ENCODE peak calls at places on chromosomes 4 and X, in four cellular contexts. E is WTC11, Y is HepG2, V is K562. D is an unnamed sample.

GRCh38 chr4:15150636-15151432 is 148.6 kb downstream of the CPEB2 start:
- DNase-seq in E (no peak), Y (no peak), V (peak), D (no peak)

GRCh38 chr4:112361181-112361791 is 64.1 kb downstream of the ALPK1 start:
- DNase-seq in E (peak), Y (peak), V (peak), D (no peak)

GRCh38 chr4:15182600-15183222 is 180.4 kb downstream of the CPEB2 start:
- DNase-seq in E (no peak), Y (no peak), V (no peak), D (no peak)

GRCh38 chr4:98572697-98573096 is 85.7 kb downstream of the TSPAN5 start:
- DNase-seq in E (no peak), Y (no peak), V (no peak), D (no peak)

GRCh38 chrX:47854474-47854873 is 17.8 kb downstream of the ZNF81 start:
- DNase-seq in E (peak), Y (no peak), V (peak), D (no peak)

GRCh38 chr4:55545133-55545532 is 1.6 kb downstream of the CLOCK start:
- DNase-seq in E (no peak), Y (peak), V (peak), D (no peak)

GRCh38 chrX:143429021-143429570 is 88.2 kb downstream of the SPANXN3 start:
- DNase-seq in E (no peak), Y (no peak), V (no peak), D (no peak)

GRCh38 chr4:85029453-85029852 is 63.0 kb upstream of the WDFY3 start:
- DNase-seq in E (no peak), Y (no peak), V (no peak), D (no peak)

GRCh38 chrX:150063673-150064072 is 125.4 kb upstream of the EOLA2 start:
- DNase-seq in E (no peak), Y (no peak), V (no peak), D (no peak)

GRCh38 chr4:119321921-119322687 is at the start of gene FABP2:
- DNase-seq in E (no peak), Y (no peak), V (no peak), D (no peak)

GRCh38 chr4:185825737-185826136 is 13.7 kb upstream of the SORBS2 start:
- DNase-seq in E (no peak), Y (no peak), V (no peak), D (no peak)

GRCh38 chr4:137545461-137545861 is 13.2 kb upstream of the PCDH18 start:
- DNase-seq in E (no peak), Y (no peak), V (no peak), D (no peak)

GRCh38 chrX:56057325-56057724 is 174.8 kb upstream of the KLF8 start:
- DNase-seq in E (no peak), Y (no peak), V (no peak), D (no peak)

GRCh38 chrX:1244164-1245076 is 24.2 kb upstream of the CSF2RA start:
- DNase-seq in E (peak), Y (no peak), V (peak), D (peak)

GRCh38 chrX:119190736-119191282 is 45.3 kb upstream of the PGRMC1 start:
- DNase-seq in E (no peak), Y (no peak), V (no peak), D (peak)

GRCh38 chr4:169160825-169161224 is 109.9 kb downstream of the SH3RF1 start:
- DNase-seq in E (no peak), Y (no peak), V (no peak), D (no peak)

GRCh38 chr4:72365981-72366380 is 203.0 kb downstream of the ADAMTS3 start:
- DNase-seq in E (no peak), Y (no peak), V (no peak), D (no peak)

GRCh38 chr4:98646422-98646821 is 12.0 kb downstream of the TSPAN5 start:
- DNase-seq in E (no peak), Y (no peak), V (no peak), D (no peak)

GRCh38 chr4:88569944-88570455 is 22.3 kb upstream of the HERC3 start:
- DNase-seq in E (no peak), Y (no peak), V (no peak), D (no peak)

GRCh38 chr4:8770518-8771257 is 101.0 kb downstream of the HMX1 start:
- DNase-seq in E (no peak), Y (no peak), V (no peak), D (no peak)

GRCh38 chr4:138555584-138555983 is 313.4 kb upstream of the SLC7A11 start:
- DNase-seq in E (peak), Y (peak), V (peak), D (no peak)

GRCh38 chr4:121164291-121164690 is at the start of gene TNIP3:
- DNase-seq in E (no peak), Y (no peak), V (no peak), D (no peak)

GRCh38 chr4:39046243-39046642 is 14.0 kb upstream of the TMEM156 start:
- DNase-seq in E (no peak), Y (peak), V (peak), D (no peak)

GRCh38 chr4:124934921-124935320 is 222.4 kb upstream of the ANKRD50 start:
- DNase-seq in E (no peak), Y (no peak), V (no peak), D (no peak)

GRCh38 chrX:22366166-22366702 is 93.5 kb downstream of the CBLL2 start:
- DNase-seq in E (no peak), Y (no peak), V (no peak), D (no peak)

GRCh38 chrX:32041181-32041580 is 969.3 kb upstream of the FTHL17 start:
- DNase-seq in E (no peak), Y (no peak), V (no peak), D (no peak)

GRCh38 chr4:177640864-177641263 is 198.6 kb upstream of the AGA start:
- DNase-seq in E (no peak), Y (no peak), V (no peak), D (no peak)

GRCh38 chr4:31518796-31519250 is 798.7 kb downstream of the PCDH7 start:
- DNase-seq in E (no peak), Y (no peak), V (no peak), D (no peak)

GRCh38 chr4:37990731-37991130 is 30.5 kb downstream of the PTTG2 start:
- DNase-seq in E (no peak), Y (no peak), V (no peak), D (no peak)
- TF ChIP-seq NR3C1 in E (no peak), Y (no peak), V (no peak), D (no peak)

DNA sequence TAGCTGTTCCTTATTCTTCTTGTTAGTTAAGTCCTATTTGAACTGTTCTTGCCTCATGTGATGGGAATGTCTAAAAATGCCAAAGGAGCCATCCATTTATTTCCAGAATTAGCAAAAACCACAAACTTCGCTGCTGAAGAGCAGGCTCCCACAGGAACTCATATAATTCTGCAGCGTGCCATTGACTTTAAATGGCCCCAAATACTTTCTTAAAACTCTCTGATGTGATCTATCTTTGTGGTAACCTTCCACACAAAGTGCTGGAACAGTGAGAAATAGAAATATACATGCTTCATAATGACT is 392.5 kb upstream of the ZFP42 start:
- DNase-seq in E (no peak), Y (no peak), V (no peak), D (no peak)
- TF ChIP-seq NR3C1 in E (no peak), Y (no peak), V (no peak), D (no peak)

GRCh38 chr4:102817613-102818268 is 9.6 kb downstream of the UBE2D3 start:
- DNase-seq in E (no peak), Y (no peak), V (no peak), D (no peak)

GRCh38 chr4:102815981-102816380 is 11.4 kb downstream of the UBE2D3 start:
- DNase-seq in E (no peak), Y (peak), V (no peak), D (peak)

GRCh38 chr4:102819588-102820365 is 7.6 kb downstream of the UBE2D3 start:
- DNase-seq in E (no peak), Y (no peak), V (no peak), D (no peak)

DNA sequence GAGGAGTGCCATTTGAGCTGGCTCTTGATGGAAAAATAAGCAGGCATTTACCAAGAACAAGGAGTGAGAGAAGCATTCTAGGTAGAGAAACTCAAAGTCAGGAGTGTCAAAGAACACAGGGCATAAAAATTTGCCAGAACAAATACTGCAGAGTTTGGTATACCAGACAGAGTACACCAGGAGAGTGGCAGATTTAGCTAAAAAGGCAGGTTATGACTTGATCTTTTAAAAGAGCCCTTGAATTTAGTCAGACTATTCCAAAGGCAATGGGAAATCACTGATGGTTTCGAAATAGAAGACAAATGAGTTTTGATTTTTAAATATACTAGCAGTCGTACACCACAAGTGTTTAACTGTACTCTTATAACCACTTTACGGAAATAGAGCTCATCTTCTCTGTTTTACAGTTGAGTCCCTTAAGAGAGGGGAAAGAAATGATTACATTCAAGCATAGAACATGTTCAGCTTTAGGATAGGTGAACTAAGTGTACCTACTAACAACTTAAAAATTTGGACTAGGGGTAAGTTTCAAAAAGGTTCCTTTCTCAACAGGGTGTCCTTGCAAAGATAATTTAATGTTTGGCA is 10.2 kb downstream of the UBE2D3 start:
- DNase-seq in E (no peak), Y (no peak), V (no peak), D (no peak)
- TF ChIP-seq NR3C1 in E (no peak), Y (no peak), V (no peak), D (no peak)

GRCh38 chr4:145842224-145842887 is 96.3 kb downstream of the ZNF827 start:
- DNase-seq in E (no peak), Y (no peak), V (no peak), D (no peak)

GRCh38 chr4:145840801-145841200 is 97.8 kb downstream of the ZNF827 start:
- DNase-seq in E (no peak), Y (no peak), V (no peak), D (no peak)

GRCh38 chr4:145845118-145845517 is 93.5 kb downstream of the ZNF827 start:
- DNase-seq in E (no peak), Y (no peak), V (no peak), D (no peak)

GRCh38 chr4:145843651-145844050 is 95.0 kb downstream of the ZNF827 start:
- DNase-seq in E (no peak), Y (no peak), V (no peak), D (no peak)

DNA sequence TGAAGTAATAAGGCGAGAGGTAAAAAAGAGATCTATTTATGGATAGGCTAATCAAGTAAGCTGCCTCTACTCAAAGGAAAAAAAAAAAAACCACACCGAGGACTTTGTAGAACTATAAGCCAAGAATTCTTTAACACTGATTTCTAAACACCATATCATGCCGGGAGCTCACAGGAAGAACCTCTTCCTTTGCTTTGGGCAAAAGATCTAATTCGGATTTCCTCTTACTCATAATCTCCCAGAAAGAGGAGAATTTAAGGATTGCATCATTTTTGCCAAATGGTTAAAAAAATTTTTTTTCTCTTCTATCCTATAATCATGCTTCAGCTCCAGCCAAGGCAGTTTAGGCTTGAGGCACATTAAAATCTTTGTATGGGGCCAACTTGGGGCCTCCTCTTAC is 95.5 kb downstream of the ZNF827 start:
- DNase-seq in E (no peak), Y (no peak), V (no peak), D (no peak)
- TF ChIP-seq NR3C1 in E (no peak), Y (no peak), V (no peak), D (no peak)

GRCh38 chr4:52977252-52977651 is 115.1 kb downstream of the RASL11B start:
- DNase-seq in E (no peak), Y (no peak), V (no peak), D (no peak)

GRCh38 chr4:52982246-52982950 is 120.3 kb downstream of the RASL11B start:
- DNase-seq in E (no peak), Y (peak), V (peak), D (peak)

GRCh38 chr4:52976523-52977230 is 114.6 kb downstream of the RASL11B start:
- DNase-seq in E (no peak), Y (no peak), V (no peak), D (no peak)

GRCh38 chr4:52979020-52979419 is 116.9 kb downstream of the RASL11B start:
- DNase-seq in E (no peak), Y (no peak), V (no peak), D (no peak)

DNA sequence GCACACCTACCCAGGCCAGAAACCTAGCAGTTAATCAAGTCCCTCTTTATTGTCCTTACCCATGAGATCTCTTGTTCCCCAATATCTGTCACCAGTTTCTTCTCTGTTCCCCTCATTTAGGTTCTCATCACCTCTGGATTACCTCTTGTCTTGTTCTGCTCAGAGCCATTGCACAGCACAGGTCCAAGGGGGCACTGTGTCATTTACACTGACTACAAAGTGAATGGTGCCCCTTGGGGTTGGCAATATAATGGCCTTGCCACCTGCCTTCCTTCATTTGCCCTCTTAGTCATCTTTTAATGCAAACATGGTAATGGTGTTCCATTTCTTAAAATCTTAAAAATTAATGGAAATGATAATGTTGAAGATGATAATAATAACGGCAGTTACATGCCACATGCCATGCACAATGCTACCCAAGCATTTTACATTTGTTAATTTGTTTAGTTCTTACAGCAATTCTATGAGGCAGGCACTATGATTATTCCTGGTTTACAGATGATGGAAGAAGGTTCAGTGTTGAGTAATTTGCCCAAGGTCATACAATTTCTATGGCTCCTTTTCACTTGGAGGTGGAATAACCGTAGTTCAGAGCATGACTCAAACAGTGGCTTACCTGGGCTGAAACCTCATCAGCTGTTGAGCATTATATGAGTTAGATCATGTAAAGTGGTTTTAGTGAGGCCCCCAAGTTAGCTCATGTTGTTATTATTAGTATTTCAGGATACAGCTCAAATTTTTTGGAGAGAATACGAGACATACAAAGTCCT is 117.9 kb downstream of the RASL11B start:
- DNase-seq in E (no peak), Y (no peak), V (no peak), D (no peak)
- TF ChIP-seq NR3C1 in E (no peak), Y (no peak), V (no peak), D (no peak)

DNA sequence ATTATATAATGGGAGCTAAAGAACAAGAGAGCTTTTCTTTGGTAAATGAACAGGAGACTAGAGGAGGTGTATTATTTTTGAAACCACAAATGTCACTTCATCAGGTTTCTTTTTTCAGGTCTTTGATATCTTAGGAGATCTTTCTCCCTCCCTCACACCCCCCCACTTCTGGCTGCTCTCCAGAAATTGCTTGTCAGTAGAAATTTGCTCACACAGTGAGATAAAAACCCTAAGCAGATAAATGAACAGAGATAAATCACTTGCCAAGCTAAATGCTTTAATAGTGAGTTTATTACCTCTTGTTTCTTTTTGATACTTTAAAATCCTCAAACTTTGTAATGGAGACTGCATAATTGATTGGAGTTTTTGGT is 421.2 kb upstream of the TENM3 start:
- DNase-seq in E (no peak), Y (no peak), V (no peak), D (no peak)
- TF ChIP-seq NR3C1 in E (no peak), Y (no peak), V (no peak), D (no peak)

DNA sequence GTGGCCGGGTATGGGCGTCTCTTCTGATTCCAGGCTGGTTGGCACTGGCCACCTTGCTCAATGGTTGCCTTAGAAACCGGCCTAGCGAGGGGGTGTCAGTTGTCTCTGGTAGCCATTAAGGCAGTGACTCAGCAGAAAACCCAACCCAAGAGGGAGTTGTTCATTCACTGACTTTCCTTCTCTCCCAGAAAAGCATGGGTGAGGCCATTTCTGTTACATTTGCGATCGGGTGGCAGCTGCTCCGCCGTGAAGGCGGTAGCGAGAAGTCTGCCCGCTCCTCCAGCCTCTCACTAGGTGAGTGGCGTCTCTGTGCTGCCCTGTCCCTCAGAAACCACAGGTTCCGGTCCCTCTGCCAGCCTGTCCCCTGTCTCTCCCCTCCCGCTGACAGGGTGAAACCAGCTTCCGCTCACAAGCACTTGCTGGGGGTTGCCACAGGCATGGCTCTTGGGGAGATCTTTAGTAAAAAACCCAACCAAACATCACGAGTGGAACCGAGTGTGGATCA is 17.4 kb downstream of the IRAK1 start:
- DNase-seq in E (no peak), Y (no peak), V (peak), D (peak)
- TF ChIP-seq NR3C1 in E (no peak), Y (no peak), V (no peak), D (no peak)

DNA sequence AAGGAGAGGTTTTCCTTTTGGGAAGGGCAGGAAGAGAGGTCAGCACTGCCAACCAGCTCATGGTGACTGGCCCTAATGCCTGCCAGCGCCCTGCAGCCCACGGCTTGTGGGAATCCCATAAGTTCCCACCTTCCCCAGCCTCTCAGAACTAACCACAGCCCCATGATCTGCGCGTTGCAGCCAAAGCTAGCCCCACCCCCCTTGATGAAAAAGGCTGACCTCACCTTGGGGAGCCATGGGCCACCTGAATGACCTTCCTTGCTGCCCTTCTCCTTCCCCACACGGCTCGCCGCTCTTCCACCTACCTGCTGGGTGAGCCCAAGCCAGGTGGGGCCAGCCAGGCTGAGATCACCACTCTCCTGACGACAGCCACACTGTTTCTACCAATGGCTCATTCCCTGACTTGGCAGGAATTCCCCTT is 3.9 kb upstream of the ELF4 start:
- DNase-seq in E (no peak), Y (no peak), V (peak), D (no peak)
- TF ChIP-seq NR3C1 in E (no peak), Y (no peak), V (no peak), D (no peak)

D was measured in A549.